ENCODE peak calls at places on chromosomes 3 and 15, in six cellular contexts. One of them, this sample, is unnamed.

GRCh38 chr3:130699765-130700164 is 46.9 kb downstream of the PIK3R4 start:
- DNase-seq in AG04449: no peak
- DNase-seq in esophagus squamous epithelium: no peak
- DNase-seq in spleen: no peak
- DNase-seq in left ventricle myocardium inferior: no peak
- DNase-seq in stomach: no peak
- DNase-seq in this sample: no peak

GRCh38 chr3:29324180-29324651 is 43.3 kb downstream of the RBMS3 start:
- DNase-seq in left ventricle myocardium inferior: peak
- DNase-seq in spleen: peak
- DNase-seq in AG04449: no peak
- DNase-seq in esophagus squamous epithelium: no peak
- DNase-seq in stomach: peak
- DNase-seq in this sample: peak

GRCh38 chr3:160616721-160617120 is 51.4 kb upstream of the KPNA4 start:
- DNase-seq in spleen: no peak
- DNase-seq in stomach: no peak
- DNase-seq in left ventricle myocardium inferior: no peak
- DNase-seq in AG04449: peak
- DNase-seq in esophagus squamous epithelium: no peak
- DNase-seq in this sample: no peak

GRCh38 chr15:69543681-69544080 is 91.1 kb downstream of the RPLP1 start:
- DNase-seq in stomach: no peak
- DNase-seq in left ventricle myocardium inferior: no peak
- DNase-seq in AG04449: no peak
- DNase-seq in spleen: no peak
- DNase-seq in esophagus squamous epithelium: no peak
- DNase-seq in this sample: no peak

GRCh38 chr3:165895919-165896318 is 58.7 kb upstream of the BCHE start:
- DNase-seq in AG04449: no peak
- DNase-seq in spleen: no peak
- DNase-seq in stomach: no peak
- DNase-seq in esophagus squamous epithelium: no peak
- DNase-seq in left ventricle myocardium inferior: no peak
- DNase-seq in this sample: no peak

GRCh38 chr3:48236531-48236930 is 4.4 kb upstream of the ZNF589 start:
- DNase-seq in spleen: peak
- DNase-seq in stomach: no peak
- DNase-seq in AG04449: no peak
- DNase-seq in left ventricle myocardium inferior: no peak
- DNase-seq in esophagus squamous epithelium: no peak
- DNase-seq in this sample: no peak

GRCh38 chr15:61946778-61947177 is 113.5 kb downstream of the VPS13C start:
- DNase-seq in esophagus squamous epithelium: no peak
- DNase-seq in spleen: no peak
- DNase-seq in left ventricle myocardium inferior: no peak
- DNase-seq in AG04449: no peak
- DNase-seq in stomach: no peak
- DNase-seq in this sample: no peak

GRCh38 chr3:135987647-135988046 is 22.1 kb downstream of the PPP2R3A start:
- DNase-seq in left ventricle myocardium inferior: no peak
- DNase-seq in stomach: no peak
- DNase-seq in esophagus squamous epithelium: no peak
- DNase-seq in AG04449: no peak
- DNase-seq in spleen: no peak
- DNase-seq in this sample: no peak

DNA sequence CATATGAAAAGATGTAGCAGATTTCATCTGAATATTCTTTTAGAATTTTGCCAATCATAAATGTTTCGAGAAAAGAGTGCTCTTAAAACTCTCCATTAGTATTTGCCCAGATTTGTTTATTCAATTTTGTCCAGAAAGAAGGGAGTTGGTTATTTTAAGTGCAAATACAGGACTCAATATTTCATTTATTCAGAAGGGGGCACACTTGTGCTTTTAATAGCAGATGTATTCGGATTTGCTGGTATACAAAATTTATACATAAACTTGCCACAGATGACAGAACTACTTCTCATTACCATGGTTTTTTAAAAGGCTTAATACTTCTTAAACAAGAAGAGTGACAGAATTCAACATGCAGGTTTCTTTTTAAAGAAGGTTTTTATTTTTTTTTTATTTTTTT is 69.8 kb upstream of the GRM7 start:
- DNase-seq in spleen: no peak
- DNase-seq in AG04449: no peak
- DNase-seq in esophagus squamous epithelium: no peak
- DNase-seq in stomach: no peak
- DNase-seq in left ventricle myocardium inferior: no peak
- DNase-seq in this sample: no peak
- TF ChIP-seq CTCF in spleen: no peak
- TF ChIP-seq CTCF in AG04449: no peak
- TF ChIP-seq CTCF in esophagus squamous epithelium: no peak
- TF ChIP-seq CTCF in stomach: no peak
- TF ChIP-seq CTCF in left ventricle myocardium inferior: no peak
- TF ChIP-seq CTCF in this sample: no peak

GRCh38 chr3:150074277-150074676 is 103.6 kb upstream of the PFN2 start:
- DNase-seq in AG04449: no peak
- DNase-seq in left ventricle myocardium inferior: no peak
- DNase-seq in esophagus squamous epithelium: no peak
- DNase-seq in spleen: no peak
- DNase-seq in stomach: no peak
- DNase-seq in this sample: no peak
- H3K4me3 ChIP-seq in AG04449: peak
- H3K4me3 ChIP-seq in left ventricle myocardium inferior: no peak
- H3K4me3 ChIP-seq in esophagus squamous epithelium: no peak
- H3K4me3 ChIP-seq in spleen: no peak
- H3K4me3 ChIP-seq in stomach: no peak
- H3K4me3 ChIP-seq in this sample: no peak

GRCh38 chr15:52797625-52798501 is 7.7 kb upstream of the ONECUT1 start:
- DNase-seq in esophagus squamous epithelium: no peak
- DNase-seq in stomach: no peak
- DNase-seq in spleen: no peak
- DNase-seq in left ventricle myocardium inferior: no peak
- DNase-seq in AG04449: no peak
- DNase-seq in this sample: no peak
- TF ChIP-seq CTCF in esophagus squamous epithelium: no peak
- TF ChIP-seq CTCF in stomach: no peak
- TF ChIP-seq CTCF in spleen: no peak
- TF ChIP-seq CTCF in left ventricle myocardium inferior: no peak
- TF ChIP-seq CTCF in AG04449: no peak
- TF ChIP-seq CTCF in this sample: no peak

DNA sequence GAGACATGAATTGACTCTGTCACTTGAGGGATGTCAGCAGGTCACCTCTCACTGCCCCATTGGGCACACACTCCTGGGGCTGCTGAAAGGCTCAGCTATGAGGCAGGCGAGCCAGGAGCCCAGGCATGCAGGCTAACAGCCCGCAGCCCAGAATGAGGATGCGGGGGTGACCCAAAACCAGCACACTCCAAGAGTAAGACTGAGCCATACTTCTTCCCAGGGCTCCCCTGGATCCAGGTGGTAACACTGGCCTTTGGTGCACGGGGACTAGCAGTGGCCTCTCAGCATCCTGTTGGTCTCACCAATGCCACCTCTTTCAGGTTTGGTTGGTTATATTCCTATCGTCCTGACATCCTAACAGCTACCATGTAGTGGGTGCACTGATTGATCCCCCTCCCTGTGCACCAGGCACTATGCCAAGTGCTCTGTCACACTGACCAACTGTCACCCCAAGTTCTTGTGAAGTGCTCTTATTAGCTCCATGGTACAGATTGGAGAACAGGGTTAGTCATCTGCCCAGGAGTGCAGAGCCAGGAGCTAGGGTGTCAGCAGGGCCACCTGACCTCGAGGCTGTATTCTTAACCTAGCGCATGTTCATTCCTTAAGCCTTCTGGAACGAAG is 24.8 kb upstream of the SPTBN5 start:
- DNase-seq in spleen: peak
- DNase-seq in stomach: no peak
- DNase-seq in AG04449: no peak
- DNase-seq in esophagus squamous epithelium: no peak
- DNase-seq in left ventricle myocardium inferior: no peak
- DNase-seq in this sample: no peak
- H3K4me3 ChIP-seq in spleen: no peak
- H3K4me3 ChIP-seq in stomach: no peak
- H3K4me3 ChIP-seq in AG04449: no peak
- H3K4me3 ChIP-seq in esophagus squamous epithelium: no peak
- H3K4me3 ChIP-seq in left ventricle myocardium inferior: no peak
- H3K4me3 ChIP-seq in this sample: no peak

GRCh38 chr15:63601026-63601726 is 4.0 kb downstream of the FBXL22 start:
- DNase-seq in AG04449: no peak
- DNase-seq in stomach: no peak
- DNase-seq in left ventricle myocardium inferior: peak
- DNase-seq in esophagus squamous epithelium: no peak
- DNase-seq in spleen: peak
- DNase-seq in this sample: peak
- TF ChIP-seq CTCF in AG04449: no peak
- TF ChIP-seq CTCF in stomach: no peak
- TF ChIP-seq CTCF in left ventricle myocardium inferior: no peak
- TF ChIP-seq CTCF in esophagus squamous epithelium: no peak
- TF ChIP-seq CTCF in spleen: no peak
- TF ChIP-seq CTCF in this sample: no peak

GRCh38 chr15:70856884-70857546 is 3.1 kb upstream of the LARP6 start:
- DNase-seq in spleen: no peak
- DNase-seq in left ventricle myocardium inferior: peak
- DNase-seq in AG04449: peak
- DNase-seq in stomach: peak
- DNase-seq in esophagus squamous epithelium: no peak
- DNase-seq in this sample: no peak

GRCh38 chr15:70854669-70854976 is 666 bp upstream of the LARP6 start:
- DNase-seq in stomach: no peak
- DNase-seq in esophagus squamous epithelium: no peak
- DNase-seq in left ventricle myocardium inferior: no peak
- DNase-seq in AG04449: no peak
- DNase-seq in spleen: no peak
- DNase-seq in this sample: no peak

GRCh38 chr15:70855764-70856163 is 1.8 kb upstream of the LARP6 start:
- DNase-seq in left ventricle myocardium inferior: no peak
- DNase-seq in esophagus squamous epithelium: no peak
- DNase-seq in AG04449: no peak
- DNase-seq in spleen: no peak
- DNase-seq in stomach: no peak
- DNase-seq in this sample: no peak

GRCh38 chr15:70857547-70858265 is 3.7 kb upstream of the LARP6 start:
- DNase-seq in esophagus squamous epithelium: no peak
- DNase-seq in AG04449: no peak
- DNase-seq in stomach: no peak
- DNase-seq in spleen: no peak
- DNase-seq in left ventricle myocardium inferior: no peak
- DNase-seq in this sample: no peak

DNA sequence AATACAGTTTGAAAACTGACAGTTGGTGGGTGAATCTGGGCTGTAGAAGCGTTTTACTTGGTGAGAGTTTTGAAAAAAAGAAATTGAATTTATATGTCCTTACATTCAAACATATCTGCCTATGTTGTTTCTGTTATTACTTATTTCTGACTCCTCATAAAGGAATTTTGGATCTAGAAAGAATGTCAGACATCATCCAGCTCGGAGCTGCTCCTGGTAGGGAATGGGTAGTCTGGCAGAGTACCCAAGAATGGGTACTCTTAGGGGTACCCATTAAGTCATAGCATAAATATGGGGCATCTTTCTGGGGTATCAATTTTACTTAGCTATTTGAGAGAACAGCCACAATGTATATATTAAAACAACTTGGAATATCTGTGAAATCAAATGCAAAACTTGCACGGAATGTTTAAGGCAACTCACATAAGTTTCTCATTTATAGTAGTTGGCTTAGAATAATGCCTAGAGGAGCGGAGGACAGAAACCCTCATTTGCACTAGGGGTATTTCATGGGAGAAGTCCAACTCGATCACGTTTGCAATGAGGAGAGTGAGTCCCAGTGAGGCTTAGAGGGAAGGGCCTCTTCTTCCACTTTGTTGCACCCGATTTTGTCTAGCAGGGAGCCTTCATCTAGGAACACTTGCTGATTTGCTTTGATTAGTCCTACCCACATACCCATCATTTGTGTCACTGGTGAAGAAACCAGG is 2.4 kb upstream of the LARP6 start:
- DNase-seq in left ventricle myocardium inferior: no peak
- DNase-seq in AG04449: no peak
- DNase-seq in spleen: no peak
- DNase-seq in stomach: no peak
- DNase-seq in esophagus squamous epithelium: no peak
- DNase-seq in this sample: no peak
- H3K4me3 ChIP-seq in left ventricle myocardium inferior: peak
- H3K4me3 ChIP-seq in AG04449: peak
- H3K4me3 ChIP-seq in spleen: no peak
- H3K4me3 ChIP-seq in stomach: no peak
- H3K4me3 ChIP-seq in esophagus squamous epithelium: no peak
- H3K4me3 ChIP-seq in this sample: no peak

DNA sequence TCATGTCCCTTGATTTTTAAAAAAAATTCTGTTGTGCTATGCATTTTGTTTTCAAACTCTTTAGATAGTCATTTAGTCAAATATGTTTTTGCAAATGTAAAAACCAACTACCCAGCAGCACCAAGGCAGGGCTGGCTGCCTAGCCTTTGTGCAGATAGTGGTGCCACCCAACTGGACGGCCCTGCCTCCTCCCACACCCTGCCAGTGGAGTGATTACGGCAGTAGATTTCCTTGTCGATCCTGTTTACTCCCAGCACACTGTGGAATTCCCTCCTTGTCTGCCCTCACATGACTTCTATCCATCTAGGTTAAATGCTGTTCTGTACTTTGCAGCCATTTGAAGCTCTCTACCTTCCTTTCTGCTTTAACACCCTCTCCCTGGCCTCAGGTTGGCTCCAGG is 79.4 kb upstream of the PLXNA1 start:
- DNase-seq in AG04449: no peak
- DNase-seq in left ventricle myocardium inferior: no peak
- DNase-seq in spleen: no peak
- DNase-seq in esophagus squamous epithelium: no peak
- DNase-seq in stomach: peak
- DNase-seq in this sample: no peak
- TF ChIP-seq CTCF in AG04449: no peak
- TF ChIP-seq CTCF in left ventricle myocardium inferior: no peak
- TF ChIP-seq CTCF in spleen: no peak
- TF ChIP-seq CTCF in esophagus squamous epithelium: no peak
- TF ChIP-seq CTCF in stomach: no peak
- TF ChIP-seq CTCF in this sample: no peak

This sample was measured in lower lobe of right lung.